ENCODE peak calls at places on chromosomes 4 and X, in ten cellular contexts. U is T-helper 9 cell; C is heart left ventricle; Z is T-cell; F is GM19239; J is H7; P is activated T-cell treated with anti-CD3 and anti-CD28 coated beads, Interleukin-2, amount 50 U/mL, for 1 hour; L is NCI-H460; R is uterus; D is Calu3. B is an unnamed sample.

GRCh38 chr4:152485726-152486276 is 50.1 kb downstream of the FBXW7 start:
- DNase-seq in U (no peak), C (no peak), Z (no peak), F (no peak), J (no peak), P (no peak), L (no peak), R (no peak), D (peak), B (no peak)

GRCh38 chr4:79872738-79873137 is 200.3 kb downstream of the ANTXR2 start:
- DNase-seq in U (no peak), C (no peak), Z (no peak), F (no peak), J (no peak), P (no peak), L (no peak), R (no peak), D (no peak), B (no peak)

GRCh38 chr4:37389369-37389765 is 144.8 kb downstream of the NWD2 start:
- DNase-seq in U (no peak), C (no peak), Z (no peak), F (no peak), J (no peak), P (no peak), L (no peak), R (no peak), D (no peak), B (peak)

GRCh38 chr4:114396808-114397207 is 201.8 kb upstream of the UGT8 start:
- DNase-seq in U (no peak), C (no peak), Z (no peak), F (no peak), J (no peak), P (no peak), L (no peak), R (no peak), D (no peak), B (no peak)

GRCh38 chrX:14043209-14043608 is 13.5 kb upstream of the GEMIN8 start:
- DNase-seq in U (no peak), C (no peak), Z (no peak), F (no peak), J (no peak), P (no peak), L (no peak), R (no peak), D (no peak), B (no peak)

GRCh38 chr4:1187182-1187581 is 14.8 kb upstream of the SPON2 start:
- DNase-seq in U (no peak), C (no peak), Z (no peak), F (no peak), J (no peak), P (no peak), L (no peak), R (peak), D (no peak), B (no peak)

GRCh38 chrX:27728291-27728690 is 79.5 kb upstream of the MAGEB10 start:
- DNase-seq in U (no peak), C (no peak), Z (no peak), F (no peak), J (no peak), P (no peak), L (no peak), R (no peak), D (no peak), B (no peak)

GRCh38 chr4:49221209-49221608 is 235.1 kb downstream of the CWH43 start:
- DNase-seq in U (no peak), C (no peak), Z (no peak), F (no peak), J (no peak), P (no peak), L (no peak), R (no peak), D (no peak), B (no peak)

GRCh38 chrX:50814701-50815476 is 895 bp upstream of the SHROOM4 start:
- DNase-seq in U (no peak), C (peak), Z (no peak), F (no peak), J (no peak), P (no peak), L (no peak), R (no peak), D (no peak), B (no peak)

GRCh38 chr4:156983366-156983765 is 11.8 kb upstream of the PDGFC start:
- DNase-seq in U (no peak), C (no peak), Z (no peak), F (no peak), J (no peak), P (no peak), L (no peak), R (no peak), D (no peak), B (no peak)

GRCh38 chr4:4647041-4647440 is 105.2 kb upstream of the STX18 start:
- DNase-seq in U (no peak), C (no peak), Z (no peak), F (no peak), J (no peak), P (no peak), L (no peak), R (no peak), D (no peak), B (no peak)

GRCh38 chr4:184649971-184650855 is 675 bp downstream of the PRIMPOL start:
- DNase-seq in U (no peak), C (no peak), Z (no peak), F (no peak), J (no peak), P (no peak), L (no peak), R (no peak), D (no peak), B (peak)

GRCh38 chrX:45602151-45602550 is 401.5 kb upstream of the DIPK2B start:
- DNase-seq in U (no peak), C (no peak), Z (no peak), F (no peak), J (no peak), P (no peak), L (no peak), R (no peak), D (no peak), B (no peak)

GRCh38 chrX:69068295-69069085 is 96.8 kb downstream of the PJA1 start:
- DNase-seq in U (no peak), C (no peak), Z (no peak), F (no peak), J (no peak), P (no peak), L (no peak), R (no peak), D (no peak), B (peak)

GRCh38 chr4:8613421-8614364 is 21.1 kb downstream of the CPZ start:
- DNase-seq in U (no peak), C (peak), Z (no peak), F (no peak), J (no peak), P (no peak), L (no peak), R (no peak), D (no peak), B (no peak)

GRCh38 chr4:176840166-176840565 is 47.4 kb upstream of the VEGFC start:
- DNase-seq in U (no peak), C (no peak), Z (no peak), F (no peak), J (no peak), P (no peak), L (no peak), R (no peak), D (no peak), B (no peak)

B was measured in endodermal cell.